ENCODE peak calls at places on chromosomes 4 and X, in ten cellular contexts. One of them, this sample, is unnamed.

GRCh38 chr4:118760493-118760892 is 75.3 kb downstream of the METTL14 start:
- DNase-seq in glutamatergic neuron: no peak
- DNase-seq in upper lobe of right lung: no peak
- DNase-seq in MCF 10A: no peak
- DNase-seq in IMR-90: no peak
- DNase-seq in neural crest cell: no peak
- DNase-seq in WTC11: no peak
- DNase-seq in H9: no peak
- DNase-seq in epithelial cell of esophagus: no peak
- DNase-seq in D721Med: no peak
- DNase-seq in this sample: no peak

GRCh38 chrX:107579956-107580355 is 48.4 kb upstream of the PRPS1 start:
- DNase-seq in glutamatergic neuron: no peak
- DNase-seq in upper lobe of right lung: no peak
- DNase-seq in MCF 10A: peak
- DNase-seq in IMR-90: peak
- DNase-seq in neural crest cell: no peak
- DNase-seq in WTC11: no peak
- DNase-seq in H9: no peak
- DNase-seq in epithelial cell of esophagus: peak
- DNase-seq in D721Med: no peak
- DNase-seq in this sample: no peak

GRCh38 chr4:168839758-168840385 is 170.2 kb downstream of the CBR4 start:
- DNase-seq in glutamatergic neuron: no peak
- DNase-seq in upper lobe of right lung: no peak
- DNase-seq in MCF 10A: no peak
- DNase-seq in IMR-90: no peak
- DNase-seq in neural crest cell: no peak
- DNase-seq in WTC11: no peak
- DNase-seq in H9: no peak
- DNase-seq in epithelial cell of esophagus: no peak
- DNase-seq in D721Med: no peak
- DNase-seq in this sample: no peak

GRCh38 chrX:52422884-52423283 is 54.1 kb downstream of the XAGE2 start:
- DNase-seq in glutamatergic neuron: no peak
- DNase-seq in upper lobe of right lung: no peak
- DNase-seq in MCF 10A: peak
- DNase-seq in IMR-90: peak
- DNase-seq in neural crest cell: no peak
- DNase-seq in WTC11: no peak
- DNase-seq in H9: no peak
- DNase-seq in epithelial cell of esophagus: no peak
- DNase-seq in D721Med: no peak
- DNase-seq in this sample: no peak

GRCh38 chr4:94446386-94446785 is 5.4 kb upstream of the PDLIM5 start:
- DNase-seq in glutamatergic neuron: no peak
- DNase-seq in upper lobe of right lung: no peak
- DNase-seq in MCF 10A: peak
- DNase-seq in IMR-90: peak
- DNase-seq in neural crest cell: no peak
- DNase-seq in WTC11: no peak
- DNase-seq in H9: no peak
- DNase-seq in epithelial cell of esophagus: peak
- DNase-seq in D721Med: no peak
- DNase-seq in this sample: no peak

GRCh38 chr4:138259801-138260200 is 17.7 kb upstream of the SLC7A11 start:
- DNase-seq in glutamatergic neuron: no peak
- DNase-seq in upper lobe of right lung: no peak
- DNase-seq in MCF 10A: peak
- DNase-seq in IMR-90: peak
- DNase-seq in neural crest cell: no peak
- DNase-seq in WTC11: no peak
- DNase-seq in H9: no peak
- DNase-seq in epithelial cell of esophagus: peak
- DNase-seq in D721Med: no peak
- DNase-seq in this sample: no peak

GRCh38 chr4:123478859-123479345 is 82.3 kb downstream of the SPRY1 start:
- DNase-seq in glutamatergic neuron: no peak
- DNase-seq in upper lobe of right lung: peak
- DNase-seq in MCF 10A: peak
- DNase-seq in IMR-90: peak
- DNase-seq in neural crest cell: no peak
- DNase-seq in WTC11: no peak
- DNase-seq in H9: no peak
- DNase-seq in epithelial cell of esophagus: peak
- DNase-seq in D721Med: no peak
- DNase-seq in this sample: no peak

GRCh38 chrX:307261-308111 is 11.1 kb downstream of the GTPBP6 start:
- DNase-seq in glutamatergic neuron: no peak
- DNase-seq in upper lobe of right lung: peak
- DNase-seq in MCF 10A: no peak
- DNase-seq in IMR-90: no peak
- DNase-seq in neural crest cell: no peak
- DNase-seq in WTC11: no peak
- DNase-seq in H9: no peak
- DNase-seq in epithelial cell of esophagus: no peak
- DNase-seq in D721Med: no peak
- DNase-seq in this sample: no peak

GRCh38 chr4:74370912-74371311 is 6.0 kb downstream of the EREG start:
- DNase-seq in glutamatergic neuron: no peak
- DNase-seq in upper lobe of right lung: no peak
- DNase-seq in MCF 10A: peak
- DNase-seq in IMR-90: peak
- DNase-seq in neural crest cell: peak
- DNase-seq in WTC11: peak
- DNase-seq in H9: peak
- DNase-seq in epithelial cell of esophagus: peak
- DNase-seq in D721Med: no peak
- DNase-seq in this sample: no peak

GRCh38 chr4:167622481-167623240 is 388.4 kb upstream of the SPOCK3 start:
- DNase-seq in glutamatergic neuron: peak
- DNase-seq in upper lobe of right lung: peak
- DNase-seq in MCF 10A: peak
- DNase-seq in IMR-90: peak
- DNase-seq in neural crest cell: peak
- DNase-seq in WTC11: peak
- DNase-seq in H9: peak
- DNase-seq in epithelial cell of esophagus: peak
- DNase-seq in D721Med: peak
- DNase-seq in this sample: peak

GRCh38 chr4:184355111-184355604 is 119.2 kb downstream of the IRF2 start:
- DNase-seq in glutamatergic neuron: no peak
- DNase-seq in upper lobe of right lung: no peak
- DNase-seq in MCF 10A: peak
- DNase-seq in IMR-90: peak
- DNase-seq in neural crest cell: no peak
- DNase-seq in WTC11: no peak
- DNase-seq in H9: peak
- DNase-seq in epithelial cell of esophagus: peak
- DNase-seq in D721Med: no peak
- DNase-seq in this sample: no peak

GRCh38 chr4:10893417-10893816 is 208.8 kb upstream of the CLNK start:
- DNase-seq in glutamatergic neuron: peak
- DNase-seq in upper lobe of right lung: no peak
- DNase-seq in MCF 10A: peak
- DNase-seq in IMR-90: no peak
- DNase-seq in neural crest cell: no peak
- DNase-seq in WTC11: no peak
- DNase-seq in H9: peak
- DNase-seq in epithelial cell of esophagus: peak
- DNase-seq in D721Med: no peak
- DNase-seq in this sample: no peak

GRCh38 chr4:46389301-46389761 is 597 bp downstream of the GABRA2 start:
- DNase-seq in glutamatergic neuron: peak
- DNase-seq in upper lobe of right lung: no peak
- DNase-seq in MCF 10A: peak
- DNase-seq in IMR-90: no peak
- DNase-seq in neural crest cell: peak
- DNase-seq in WTC11: peak
- DNase-seq in H9: peak
- DNase-seq in epithelial cell of esophagus: peak
- DNase-seq in D721Med: no peak
- DNase-seq in this sample: peak

GRCh38 chr4:17475481-17475880 is 36.4 kb downstream of the QDPR start:
- DNase-seq in glutamatergic neuron: no peak
- DNase-seq in upper lobe of right lung: no peak
- DNase-seq in MCF 10A: peak
- DNase-seq in IMR-90: peak
- DNase-seq in neural crest cell: no peak
- DNase-seq in WTC11: no peak
- DNase-seq in H9: no peak
- DNase-seq in epithelial cell of esophagus: peak
- DNase-seq in D721Med: no peak
- DNase-seq in this sample: no peak

GRCh38 chr4:26217429-26217828 is 103.4 kb upstream of the RBPJ start:
- DNase-seq in glutamatergic neuron: no peak
- DNase-seq in upper lobe of right lung: no peak
- DNase-seq in MCF 10A: no peak
- DNase-seq in IMR-90: no peak
- DNase-seq in neural crest cell: no peak
- DNase-seq in WTC11: no peak
- DNase-seq in H9: no peak
- DNase-seq in epithelial cell of esophagus: no peak
- DNase-seq in D721Med: no peak
- DNase-seq in this sample: no peak
- TF ChIP-seq CTCF in glutamatergic neuron: no peak
- TF ChIP-seq CTCF in upper lobe of right lung: no peak
- TF ChIP-seq CTCF in MCF 10A: no peak
- TF ChIP-seq CTCF in IMR-90: no peak
- TF ChIP-seq CTCF in neural crest cell: no peak
- TF ChIP-seq CTCF in WTC11: no peak
- TF ChIP-seq CTCF in H9: no peak
- TF ChIP-seq CTCF in epithelial cell of esophagus: no peak
- TF ChIP-seq CTCF in D721Med: no peak
- TF ChIP-seq CTCF in this sample: no peak

DNA sequence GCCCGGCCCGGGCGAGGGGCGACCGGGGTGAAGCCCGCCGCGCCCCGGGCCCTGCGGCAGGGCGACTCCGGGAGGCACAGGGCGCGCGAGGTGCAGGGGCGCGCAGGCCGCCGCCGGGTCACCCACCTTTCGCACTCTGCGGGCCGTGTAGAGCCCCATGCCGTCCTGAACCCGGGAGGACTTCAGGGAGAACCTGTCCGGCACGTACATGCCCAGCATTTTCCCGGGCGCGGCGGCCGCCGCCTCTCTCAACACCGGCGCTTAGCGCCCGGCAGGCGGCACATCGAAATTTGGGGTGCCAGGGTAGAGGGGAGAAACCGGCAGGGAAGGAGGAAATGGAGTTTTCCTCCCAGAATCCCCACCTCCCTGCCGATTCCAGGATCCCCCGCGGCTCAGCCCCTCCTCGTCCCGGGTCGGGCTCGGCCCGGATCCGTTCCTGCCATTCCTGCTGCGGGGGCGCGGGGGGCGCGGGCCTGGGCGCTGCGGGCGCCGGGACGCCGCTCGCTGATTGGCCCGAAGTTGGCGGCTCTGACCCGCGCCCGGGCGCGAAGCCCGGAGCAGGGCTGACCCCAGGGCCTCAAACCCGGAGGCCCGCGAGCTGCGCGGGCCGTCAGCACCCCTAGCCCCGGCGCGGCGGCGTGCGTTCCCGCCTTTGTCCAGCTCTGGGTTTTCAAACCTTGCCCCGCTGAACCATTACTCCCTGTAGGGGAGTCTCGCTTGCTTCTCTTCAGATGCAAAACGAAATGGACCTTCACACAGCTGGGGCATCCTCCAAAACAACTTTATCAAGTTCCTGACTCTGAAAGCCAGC is at the start of gene PRDM5:
- DNase-seq in glutamatergic neuron: peak
- DNase-seq in upper lobe of right lung: peak
- DNase-seq in MCF 10A: peak
- DNase-seq in IMR-90: peak
- DNase-seq in neural crest cell: peak
- DNase-seq in WTC11: peak
- DNase-seq in H9: peak
- DNase-seq in epithelial cell of esophagus: peak
- DNase-seq in D721Med: peak
- DNase-seq in this sample: peak
- TF ChIP-seq CTCF in glutamatergic neuron: peak
- TF ChIP-seq CTCF in upper lobe of right lung: no peak
- TF ChIP-seq CTCF in MCF 10A: no peak
- TF ChIP-seq CTCF in IMR-90: no peak
- TF ChIP-seq CTCF in neural crest cell: peak
- TF ChIP-seq CTCF in WTC11: no peak
- TF ChIP-seq CTCF in H9: peak
- TF ChIP-seq CTCF in epithelial cell of esophagus: peak
- TF ChIP-seq CTCF in D721Med: no peak
- TF ChIP-seq CTCF in this sample: peak

DNA sequence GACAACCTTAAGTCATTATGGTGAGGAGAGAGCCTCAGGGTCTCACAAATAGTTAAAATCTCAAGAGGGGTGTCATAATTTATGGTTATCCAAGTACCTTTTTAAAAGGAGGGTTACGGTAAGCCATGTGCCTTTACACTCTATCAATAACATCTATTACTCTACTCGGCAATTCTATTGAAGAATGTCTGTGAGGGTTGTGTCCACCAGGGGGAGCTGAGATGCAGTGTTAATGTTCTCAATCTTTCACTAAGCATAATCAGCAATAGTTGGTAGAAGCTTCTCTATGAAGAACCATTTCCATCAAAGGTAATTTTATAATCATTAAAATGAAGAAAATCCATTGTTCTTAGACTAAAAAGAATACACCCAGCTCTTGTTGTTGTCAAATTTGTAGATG is 457.4 kb downstream of the CENPC start:
- DNase-seq in glutamatergic neuron: peak
- DNase-seq in upper lobe of right lung: no peak
- DNase-seq in MCF 10A: peak
- DNase-seq in IMR-90: no peak
- DNase-seq in neural crest cell: peak
- DNase-seq in WTC11: peak
- DNase-seq in H9: peak
- DNase-seq in epithelial cell of esophagus: peak
- DNase-seq in D721Med: no peak
- DNase-seq in this sample: no peak
- TF ChIP-seq CTCF in glutamatergic neuron: peak
- TF ChIP-seq CTCF in upper lobe of right lung: peak
- TF ChIP-seq CTCF in MCF 10A: peak
- TF ChIP-seq CTCF in IMR-90: no peak
- TF ChIP-seq CTCF in neural crest cell: peak
- TF ChIP-seq CTCF in WTC11: peak
- TF ChIP-seq CTCF in H9: peak
- TF ChIP-seq CTCF in epithelial cell of esophagus: peak
- TF ChIP-seq CTCF in D721Med: peak
- TF ChIP-seq CTCF in this sample: peak

DNA sequence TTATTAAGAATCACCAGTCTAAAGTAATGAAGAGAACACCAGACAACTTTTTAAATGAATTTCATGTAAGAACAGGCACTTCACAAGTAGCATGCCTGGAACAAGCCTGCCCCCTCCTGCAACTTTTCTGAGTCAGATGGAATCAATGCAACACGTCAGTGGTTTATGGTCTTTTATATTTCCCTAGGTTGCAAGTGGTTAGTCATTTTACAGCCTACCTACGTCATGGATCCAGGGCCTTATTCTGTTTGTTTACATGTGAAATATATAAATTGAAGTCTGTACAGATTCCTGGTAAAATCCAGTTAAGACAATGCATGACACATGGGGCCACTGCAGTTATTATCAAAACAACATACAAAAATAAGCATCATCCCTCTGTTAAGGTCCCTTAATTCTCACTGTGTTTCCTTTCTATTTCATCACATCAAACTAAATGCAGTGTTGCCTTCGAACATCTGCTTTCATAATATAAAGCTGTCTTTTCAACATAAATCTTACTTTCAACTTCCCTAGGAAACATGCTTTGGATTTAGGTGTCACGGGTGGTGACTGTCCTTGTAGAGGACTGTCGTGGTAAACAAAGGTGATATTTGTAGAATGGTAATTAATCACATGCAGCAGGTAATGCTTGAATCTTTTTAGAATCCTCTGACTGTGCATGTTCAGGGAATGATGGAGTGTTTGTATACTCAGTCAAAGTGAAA is 309.3 kb downstream of the FRMPD4 start:
- DNase-seq in glutamatergic neuron: no peak
- DNase-seq in upper lobe of right lung: no peak
- DNase-seq in MCF 10A: peak
- DNase-seq in IMR-90: peak
- DNase-seq in neural crest cell: no peak
- DNase-seq in WTC11: no peak
- DNase-seq in H9: no peak
- DNase-seq in epithelial cell of esophagus: peak
- DNase-seq in D721Med: no peak
- DNase-seq in this sample: no peak
- TF ChIP-seq CTCF in glutamatergic neuron: no peak
- TF ChIP-seq CTCF in upper lobe of right lung: no peak
- TF ChIP-seq CTCF in MCF 10A: peak
- TF ChIP-seq CTCF in IMR-90: peak
- TF ChIP-seq CTCF in neural crest cell: no peak
- TF ChIP-seq CTCF in WTC11: no peak
- TF ChIP-seq CTCF in H9: no peak
- TF ChIP-seq CTCF in epithelial cell of esophagus: peak
- TF ChIP-seq CTCF in D721Med: no peak
- TF ChIP-seq CTCF in this sample: no peak